ENCODE peak calls at places on chromosomes 5 and 9, in four cellular contexts. One of them, this sample, is unnamed.

GRCh38 chr9:98625728-98626127 is 83.0 kb downstream of the GABBR2 start:
- DNase-seq in HepG2: no peak
- DNase-seq in body of pancreas: no peak
- DNase-seq in colonic mucosa: no peak
- DNase-seq in this sample: no peak

GRCh38 chr9:89277454-89277853 is 33.5 kb upstream of the CKS2 start:
- DNase-seq in HepG2: no peak
- DNase-seq in body of pancreas: no peak
- DNase-seq in colonic mucosa: no peak
- DNase-seq in this sample: no peak

GRCh38 chr5:852018-852417 is 1.2 kb upstream of the ZDHHC11 start:
- DNase-seq in colonic mucosa: no peak
- DNase-seq in HepG2: no peak
- DNase-seq in body of pancreas: no peak
- DNase-seq in this sample: no peak

GRCh38 chr5:72457491-72457890 is 49.7 kb downstream of the ZNF366 start:
- DNase-seq in colonic mucosa: no peak
- DNase-seq in body of pancreas: no peak
- DNase-seq in HepG2: no peak
- DNase-seq in this sample: no peak

GRCh38 chr5:69152731-69153130 is 14.2 kb upstream of the CCNB1 start:
- DNase-seq in colonic mucosa: no peak
- DNase-seq in HepG2: no peak
- DNase-seq in body of pancreas: no peak
- DNase-seq in this sample: no peak

GRCh38 chr5:54159153-54159836 is 151.1 kb downstream of the ARL15 start:
- DNase-seq in colonic mucosa: no peak
- DNase-seq in HepG2: peak
- DNase-seq in body of pancreas: no peak
- DNase-seq in this sample: no peak

GRCh38 chr9:1875921-1876448 is 139.2 kb upstream of the SMARCA2 start:
- DNase-seq in colonic mucosa: no peak
- DNase-seq in body of pancreas: no peak
- DNase-seq in HepG2: no peak
- DNase-seq in this sample: no peak

GRCh38 chr5:87909382-87909781 is 359.3 kb downstream of the TMEM161B start:
- DNase-seq in HepG2: no peak
- DNase-seq in body of pancreas: no peak
- DNase-seq in colonic mucosa: no peak
- DNase-seq in this sample: no peak

GRCh38 chr9:33752130-33752637 is 43.2 kb upstream of the PRSS3 start:
- DNase-seq in HepG2: peak
- DNase-seq in colonic mucosa: no peak
- DNase-seq in body of pancreas: no peak
- DNase-seq in this sample: no peak

GRCh38 chr5:40429258-40430111 is 250.2 kb upstream of the PTGER4 start:
- DNase-seq in body of pancreas: no peak
- DNase-seq in colonic mucosa: no peak
- DNase-seq in HepG2: no peak
- DNase-seq in this sample: no peak

GRCh38 chr5:153965102-153965645 is 73.5 kb downstream of the FAM114A2 start:
- DNase-seq in HepG2: peak
- DNase-seq in body of pancreas: peak
- DNase-seq in colonic mucosa: peak
- DNase-seq in this sample: peak

GRCh38 chr9:96688215-96688614 is 33.1 kb upstream of the PRXL2C start:
- DNase-seq in colonic mucosa: no peak
- DNase-seq in HepG2: no peak
- DNase-seq in body of pancreas: no peak
- DNase-seq in this sample: peak

GRCh38 chr9:89843591-89843990 is 238.8 kb downstream of the GADD45G start:
- DNase-seq in colonic mucosa: no peak
- DNase-seq in body of pancreas: no peak
- DNase-seq in HepG2: no peak
- DNase-seq in this sample: no peak

GRCh38 chr9:125564641-125565040 is 142.4 kb downstream of the MAPKAP1 start:
- DNase-seq in body of pancreas: no peak
- DNase-seq in colonic mucosa: no peak
- DNase-seq in HepG2: no peak
- DNase-seq in this sample: no peak

GRCh38 chr9:127170652-127171051 is 48.2 kb upstream of the ANGPTL2 start:
- DNase-seq in HepG2: no peak
- DNase-seq in body of pancreas: no peak
- DNase-seq in colonic mucosa: no peak
- DNase-seq in this sample: no peak

GRCh38 chr5:142145106-142145900 is 36.7 kb downstream of the NDFIP1 start:
- DNase-seq in HepG2: peak
- DNase-seq in colonic mucosa: peak
- DNase-seq in body of pancreas: peak
- DNase-seq in this sample: peak

GRCh38 chr9:105205787-105206511 is 38.5 kb upstream of the SLC44A1 start:
- DNase-seq in body of pancreas: peak
- DNase-seq in colonic mucosa: peak
- DNase-seq in HepG2: no peak
- DNase-seq in this sample: peak

GRCh38 chr5:82886911-82887310 is 190.3 kb downstream of the TMEM167A start:
- DNase-seq in colonic mucosa: no peak
- DNase-seq in body of pancreas: no peak
- DNase-seq in HepG2: no peak
- DNase-seq in this sample: no peak

GRCh38 chr9:2214707-2215106 is 199.6 kb downstream of the SMARCA2 start:
- DNase-seq in HepG2: no peak
- DNase-seq in body of pancreas: no peak
- DNase-seq in colonic mucosa: no peak
- DNase-seq in this sample: no peak

GRCh38 chr5:9544056-9544455 is 1.8 kb downstream of the SEMA5A start:
- DNase-seq in HepG2: no peak
- DNase-seq in body of pancreas: no peak
- DNase-seq in colonic mucosa: no peak
- DNase-seq in this sample: no peak

GRCh38 chr5:79297661-79298060 is 61.7 kb downstream of the JMY start:
- DNase-seq in colonic mucosa: no peak
- DNase-seq in HepG2: no peak
- DNase-seq in body of pancreas: no peak
- DNase-seq in this sample: no peak

GRCh38 chr5:101932599-101932998 is 363.5 kb downstream of the SLCO4C1 start:
- DNase-seq in HepG2: peak
- DNase-seq in body of pancreas: no peak
- DNase-seq in colonic mucosa: no peak
- DNase-seq in this sample: no peak

GRCh38 chr9:93944011-93944410 is 11.1 kb downstream of the BARX1 start:
- DNase-seq in body of pancreas: no peak
- DNase-seq in HepG2: no peak
- DNase-seq in colonic mucosa: no peak
- DNase-seq in this sample: no peak

GRCh38 chr9:16344343-16344742 is 526.1 kb downstream of the BNC2 start:
- DNase-seq in body of pancreas: no peak
- DNase-seq in HepG2: no peak
- DNase-seq in colonic mucosa: no peak
- DNase-seq in this sample: no peak

GRCh38 chr5:139138790-139139189 is 59.4 kb downstream of the SIL1 start:
- DNase-seq in colonic mucosa: no peak
- DNase-seq in body of pancreas: peak
- DNase-seq in HepG2: peak
- DNase-seq in this sample: peak

GRCh38 chr5:181241393-181241975 is 2.2 kb downstream of the RACK1 start:
- DNase-seq in colonic mucosa: no peak
- DNase-seq in HepG2: peak
- DNase-seq in body of pancreas: no peak
- DNase-seq in this sample: no peak

GRCh38 chr5:181236954-181237641 is 6.6 kb downstream of the RACK1 start:
- DNase-seq in colonic mucosa: no peak
- DNase-seq in body of pancreas: no peak
- DNase-seq in HepG2: no peak
- DNase-seq in this sample: no peak

GRCh38 chr5:181237758-181238385 is 5.8 kb downstream of the RACK1 start:
- DNase-seq in body of pancreas: no peak
- DNase-seq in HepG2: no peak
- DNase-seq in colonic mucosa: no peak
- DNase-seq in this sample: no peak

GRCh38 chr5:181236471-181236870 is 7.2 kb downstream of the RACK1 start:
- DNase-seq in HepG2: no peak
- DNase-seq in colonic mucosa: no peak
- DNase-seq in body of pancreas: no peak
- DNase-seq in this sample: no peak

DNA sequence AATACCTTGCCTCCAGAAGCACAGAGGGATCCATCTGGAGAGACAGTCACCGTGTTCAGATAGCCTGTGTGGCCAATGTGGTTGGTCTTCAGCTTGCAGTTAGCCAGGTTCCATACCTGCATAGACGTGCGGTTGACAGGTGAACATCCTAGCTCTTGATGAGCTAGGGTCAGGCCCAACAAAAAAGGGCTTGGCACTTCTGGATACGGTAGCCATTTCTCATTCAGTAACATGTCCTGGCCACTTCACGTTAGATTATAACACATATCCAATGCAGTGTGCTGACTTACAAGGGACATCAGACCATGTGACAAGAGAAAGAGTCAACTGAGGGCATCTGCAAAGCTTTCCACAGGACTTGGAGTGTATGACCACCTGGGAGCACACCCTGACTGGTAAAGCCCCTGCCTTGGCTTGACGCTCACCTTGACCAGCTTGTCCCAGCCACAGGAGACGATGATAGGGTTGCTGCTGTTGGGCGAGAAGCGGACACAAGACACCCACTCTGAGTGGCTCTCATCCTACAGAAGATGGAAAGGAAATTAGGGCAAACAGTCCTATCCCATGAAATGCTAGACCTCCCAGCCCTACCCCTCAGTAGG is 4.5 kb downstream of the RACK1 start:
- DNase-seq in HepG2: no peak
- DNase-seq in colonic mucosa: no peak
- DNase-seq in body of pancreas: no peak
- DNase-seq in this sample: no peak
- H3K27ac ChIP-seq in HepG2: no peak
- H3K27ac ChIP-seq in colonic mucosa: no peak
- H3K27ac ChIP-seq in body of pancreas: no peak
- H3K27ac ChIP-seq in this sample: no peak

GRCh38 chr5:76953551-76954382 is 922 bp downstream of the CRHBP start:
- DNase-seq in colonic mucosa: no peak
- DNase-seq in body of pancreas: no peak
- DNase-seq in HepG2: no peak
- DNase-seq in this sample: no peak
- H3K4me3 ChIP-seq in colonic mucosa: peak
- H3K4me3 ChIP-seq in body of pancreas: no peak
- H3K4me3 ChIP-seq in HepG2: no peak
- H3K4me3 ChIP-seq in this sample: no peak

DNA sequence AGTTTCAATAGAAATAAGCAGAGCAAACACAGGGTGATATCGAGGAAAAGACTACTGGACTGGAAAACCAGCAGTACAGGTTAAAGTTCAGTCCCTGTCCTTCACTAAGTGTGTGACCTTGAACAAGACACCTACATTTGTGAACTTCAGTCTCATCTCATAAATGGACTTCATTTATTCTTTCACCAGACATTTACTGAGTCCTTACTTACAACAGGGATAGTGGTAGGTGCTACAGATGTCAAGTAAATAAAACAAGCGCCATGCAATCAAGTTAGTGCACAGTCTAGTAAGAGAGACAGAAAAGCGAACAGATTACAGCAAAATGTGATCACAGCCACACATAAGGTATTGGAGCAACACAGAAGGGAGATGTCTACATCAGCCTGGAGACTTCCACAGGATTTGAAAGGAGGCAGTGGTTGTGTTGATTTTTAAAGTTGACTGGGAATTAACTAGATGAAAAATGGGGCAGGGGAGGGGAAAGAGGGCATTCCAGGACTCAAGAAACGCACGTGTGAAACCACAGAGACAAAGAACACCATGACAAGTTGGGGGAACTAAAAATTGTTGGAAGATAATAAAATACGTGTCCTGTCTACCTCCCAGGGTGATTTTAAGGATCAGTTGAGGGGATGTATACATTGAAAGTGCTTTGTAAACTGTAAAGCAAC is 413.0 kb downstream of the ACTL7B start:
- DNase-seq in body of pancreas: no peak
- DNase-seq in HepG2: peak
- DNase-seq in colonic mucosa: no peak
- DNase-seq in this sample: no peak
- H3K27ac ChIP-seq in body of pancreas: no peak
- H3K27ac ChIP-seq in HepG2: peak
- H3K27ac ChIP-seq in colonic mucosa: no peak
- H3K27ac ChIP-seq in this sample: no peak

DNA sequence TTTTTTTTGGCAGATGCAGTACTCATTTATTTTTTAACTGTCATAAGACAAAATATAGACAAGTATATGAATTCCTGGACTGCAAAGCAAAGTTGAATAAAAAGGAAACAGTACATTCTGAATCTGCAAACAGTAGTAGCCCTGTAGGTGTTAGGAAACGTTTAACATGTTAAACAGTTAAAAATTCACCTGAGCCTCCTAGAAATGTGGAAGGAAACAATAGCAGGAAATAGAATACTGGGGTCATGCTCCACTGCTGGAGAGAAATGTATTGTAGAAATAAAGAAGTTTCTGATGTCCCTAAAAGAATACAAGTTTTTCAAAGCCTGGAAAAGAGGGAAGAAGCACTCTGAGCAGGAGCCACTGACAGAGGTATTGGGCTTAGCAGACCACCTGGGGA is 866.0 kb downstream of the PTPRD start:
- DNase-seq in body of pancreas: no peak
- DNase-seq in HepG2: no peak
- DNase-seq in colonic mucosa: no peak
- DNase-seq in this sample: no peak
- H3K4me3 ChIP-seq in body of pancreas: no peak
- H3K4me3 ChIP-seq in HepG2: no peak
- H3K4me3 ChIP-seq in colonic mucosa: no peak
- H3K4me3 ChIP-seq in this sample: no peak